ENCODE peak calls at places on chromosomes 6 and 20, in seven cellular contexts. One of them, this sample, is unnamed. For H4K20me1 and H3K9me3, the result is how much of the 10 kb centered on the place peaks cover.

GRCh38 chr6:151327079-151327478 is 64.3 kb downstream of the ZBTB2 start:
- DNase-seq in fibroblast of lung: no peak
- DNase-seq in PC-3: no peak
- DNase-seq in GM23248: no peak
- DNase-seq in HepG2: no peak
- DNase-seq in mammary epithelial cell: no peak
- DNase-seq in PC-9: no peak
- DNase-seq in this sample: no peak

GRCh38 chr6:298233-299049 is 6.2 kb downstream of the DUSP22 start:
- DNase-seq in fibroblast of lung: no peak
- DNase-seq in PC-3: no peak
- DNase-seq in GM23248: no peak
- DNase-seq in HepG2: no peak
- DNase-seq in mammary epithelial cell: no peak
- DNase-seq in PC-9: no peak
- DNase-seq in this sample: no peak

GRCh38 chr20:21102691-21103311 is 3.4 kb downstream of the LINC00237 start:
- DNase-seq in fibroblast of lung: no peak
- DNase-seq in PC-3: no peak
- DNase-seq in GM23248: peak
- DNase-seq in HepG2: no peak
- DNase-seq in mammary epithelial cell: peak
- DNase-seq in PC-9: no peak
- DNase-seq in this sample: no peak

GRCh38 chr6:162014069-162014811 is 713.3 kb downstream of the PRKN start:
- DNase-seq in fibroblast of lung: no peak
- DNase-seq in PC-3: no peak
- DNase-seq in GM23248: no peak
- DNase-seq in HepG2: no peak
- DNase-seq in mammary epithelial cell: no peak
- DNase-seq in PC-9: no peak
- DNase-seq in this sample: no peak

GRCh38 chr20:20603339-20603990 is 109.0 kb downstream of the RALGAPA2 start:
- DNase-seq in fibroblast of lung: no peak
- DNase-seq in PC-3: no peak
- DNase-seq in GM23248: no peak
- DNase-seq in HepG2: no peak
- DNase-seq in mammary epithelial cell: peak
- DNase-seq in PC-9: no peak
- DNase-seq in this sample: no peak

GRCh38 chr6:154878866-154879491 is 116.1 kb upstream of the TIAM2 start:
- DNase-seq in fibroblast of lung: peak
- DNase-seq in PC-3: peak
- DNase-seq in GM23248: peak
- DNase-seq in HepG2: no peak
- DNase-seq in mammary epithelial cell: peak
- DNase-seq in PC-9: no peak
- DNase-seq in this sample: no peak

GRCh38 chr6:90497411-90497810 is 89.5 kb downstream of the MAP3K7 start:
- DNase-seq in fibroblast of lung: no peak
- DNase-seq in PC-3: peak
- DNase-seq in GM23248: no peak
- DNase-seq in HepG2: peak
- DNase-seq in mammary epithelial cell: no peak
- DNase-seq in PC-9: no peak
- DNase-seq in this sample: no peak

GRCh38 chr20:11529046-11529445 is 388.6 kb upstream of the BTBD3 start:
- DNase-seq in fibroblast of lung: no peak
- DNase-seq in PC-3: no peak
- DNase-seq in GM23248: no peak
- DNase-seq in HepG2: no peak
- DNase-seq in mammary epithelial cell: peak
- DNase-seq in PC-9: no peak
- DNase-seq in this sample: no peak

GRCh38 chr6:56866917-56867522 is 87.9 kb upstream of the BEND6 start:
- DNase-seq in fibroblast of lung: peak
- DNase-seq in PC-3: peak
- DNase-seq in GM23248: peak
- DNase-seq in HepG2: no peak
- DNase-seq in mammary epithelial cell: peak
- DNase-seq in PC-9: peak
- DNase-seq in this sample: no peak

GRCh38 chr20:1827974-1828785 is 67.0 kb upstream of the SIRPA start:
- DNase-seq in fibroblast of lung: no peak
- DNase-seq in PC-3: peak
- DNase-seq in GM23248: peak
- DNase-seq in HepG2: peak
- DNase-seq in mammary epithelial cell: peak
- DNase-seq in PC-9: peak
- DNase-seq in this sample: no peak

GRCh38 chr20:63138855-63139341 is 77.0 kb downstream of the YTHDF1 start:
- DNase-seq in fibroblast of lung: no peak
- DNase-seq in PC-3: peak
- DNase-seq in GM23248: no peak
- DNase-seq in HepG2: no peak
- DNase-seq in mammary epithelial cell: peak
- DNase-seq in PC-9: no peak
- DNase-seq in this sample: peak
- TF ChIP-seq EZH2 in fibroblast of lung: no peak
- TF ChIP-seq EZH2 in PC-3: no peak
- TF ChIP-seq EZH2 in GM23248: no peak
- TF ChIP-seq EZH2 in HepG2: no peak
- TF ChIP-seq EZH2 in mammary epithelial cell: no peak
- TF ChIP-seq EZH2 in PC-9: no peak
- TF ChIP-seq EZH2 in this sample: no peak

DNA sequence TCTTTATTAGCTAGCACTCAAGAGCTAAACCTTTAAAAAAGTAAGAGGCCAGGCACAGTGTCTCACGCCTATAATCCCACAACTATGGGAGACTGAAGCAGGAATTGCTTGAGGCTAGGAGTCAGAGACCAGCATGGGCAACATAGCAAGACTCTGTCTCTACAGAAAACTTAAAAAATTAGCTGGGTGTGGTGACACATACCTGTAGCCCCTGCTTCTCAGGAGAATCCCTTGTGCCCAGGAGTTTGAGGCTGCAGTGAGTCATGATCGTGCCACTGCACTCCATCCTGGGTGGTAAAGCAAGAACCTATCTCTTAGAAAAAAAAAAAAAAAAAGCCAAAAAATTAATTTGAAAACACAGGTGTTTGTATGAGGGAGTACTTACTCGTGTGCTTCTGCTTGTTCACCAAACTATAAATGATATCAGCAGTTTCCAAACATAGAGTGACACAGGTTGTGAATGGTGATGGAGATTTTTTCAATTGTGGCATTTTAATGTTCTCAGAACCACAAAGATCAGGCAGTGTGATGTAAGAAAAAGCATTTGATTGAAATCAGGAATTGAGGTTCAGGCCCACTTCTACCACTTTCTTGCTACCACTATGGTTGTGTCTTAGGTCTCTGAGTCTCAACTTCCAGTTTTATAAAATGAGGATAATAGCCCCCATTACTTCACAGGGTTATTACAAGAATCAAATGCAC is 104.9 kb downstream of the FOXO3 start:
- DNase-seq in fibroblast of lung: no peak
- DNase-seq in PC-3: peak
- DNase-seq in GM23248: no peak
- DNase-seq in HepG2: no peak
- DNase-seq in mammary epithelial cell: peak
- DNase-seq in PC-9: no peak
- DNase-seq in this sample: no peak
- H4K20me1 ChIP-seq in fibroblast of lung: under half
- H4K20me1 ChIP-seq in PC-3: under half
- H4K20me1 ChIP-seq in GM23248: under half
- H4K20me1 ChIP-seq in HepG2: under half
- H4K20me1 ChIP-seq in mammary epithelial cell: under half
- H4K20me1 ChIP-seq in PC-9: half or more
- H4K20me1 ChIP-seq in this sample: half or more

GRCh38 chr6:92820531-92820930 is 598.8 kb downstream of the EPHA7 start:
- DNase-seq in fibroblast of lung: no peak
- DNase-seq in PC-3: no peak
- DNase-seq in GM23248: no peak
- DNase-seq in HepG2: no peak
- DNase-seq in mammary epithelial cell: no peak
- DNase-seq in PC-9: no peak
- DNase-seq in this sample: no peak
- H3K9me3 ChIP-seq in fibroblast of lung: under half
- H3K9me3 ChIP-seq in PC-3: under half
- H3K9me3 ChIP-seq in GM23248: under half
- H3K9me3 ChIP-seq in HepG2: under half
- H3K9me3 ChIP-seq in mammary epithelial cell: under half
- H3K9me3 ChIP-seq in PC-9: under half
- H3K9me3 ChIP-seq in this sample: under half

GRCh38 chr6:77463881-77464867 is 883 bp upstream of the HTR1B start:
- DNase-seq in fibroblast of lung: no peak
- DNase-seq in PC-3: no peak
- DNase-seq in GM23248: no peak
- DNase-seq in HepG2: no peak
- DNase-seq in mammary epithelial cell: no peak
- DNase-seq in PC-9: no peak
- DNase-seq in this sample: no peak

GRCh38 chr6:77463308-77463880 is at the start of gene HTR1B:
- DNase-seq in fibroblast of lung: no peak
- DNase-seq in PC-3: no peak
- DNase-seq in GM23248: peak
- DNase-seq in HepG2: no peak
- DNase-seq in mammary epithelial cell: peak
- DNase-seq in PC-9: no peak
- DNase-seq in this sample: peak

GRCh38 chr6:77461796-77462195 is 1.5 kb downstream of the HTR1B start:
- DNase-seq in fibroblast of lung: no peak
- DNase-seq in PC-3: no peak
- DNase-seq in GM23248: no peak
- DNase-seq in HepG2: no peak
- DNase-seq in mammary epithelial cell: no peak
- DNase-seq in PC-9: no peak
- DNase-seq in this sample: no peak

GRCh38 chr6:77466055-77467028 is 3.1 kb upstream of the HTR1B start:
- DNase-seq in fibroblast of lung: peak
- DNase-seq in PC-3: peak
- DNase-seq in GM23248: peak
- DNase-seq in HepG2: peak
- DNase-seq in mammary epithelial cell: peak
- DNase-seq in PC-9: no peak
- DNase-seq in this sample: peak

DNA sequence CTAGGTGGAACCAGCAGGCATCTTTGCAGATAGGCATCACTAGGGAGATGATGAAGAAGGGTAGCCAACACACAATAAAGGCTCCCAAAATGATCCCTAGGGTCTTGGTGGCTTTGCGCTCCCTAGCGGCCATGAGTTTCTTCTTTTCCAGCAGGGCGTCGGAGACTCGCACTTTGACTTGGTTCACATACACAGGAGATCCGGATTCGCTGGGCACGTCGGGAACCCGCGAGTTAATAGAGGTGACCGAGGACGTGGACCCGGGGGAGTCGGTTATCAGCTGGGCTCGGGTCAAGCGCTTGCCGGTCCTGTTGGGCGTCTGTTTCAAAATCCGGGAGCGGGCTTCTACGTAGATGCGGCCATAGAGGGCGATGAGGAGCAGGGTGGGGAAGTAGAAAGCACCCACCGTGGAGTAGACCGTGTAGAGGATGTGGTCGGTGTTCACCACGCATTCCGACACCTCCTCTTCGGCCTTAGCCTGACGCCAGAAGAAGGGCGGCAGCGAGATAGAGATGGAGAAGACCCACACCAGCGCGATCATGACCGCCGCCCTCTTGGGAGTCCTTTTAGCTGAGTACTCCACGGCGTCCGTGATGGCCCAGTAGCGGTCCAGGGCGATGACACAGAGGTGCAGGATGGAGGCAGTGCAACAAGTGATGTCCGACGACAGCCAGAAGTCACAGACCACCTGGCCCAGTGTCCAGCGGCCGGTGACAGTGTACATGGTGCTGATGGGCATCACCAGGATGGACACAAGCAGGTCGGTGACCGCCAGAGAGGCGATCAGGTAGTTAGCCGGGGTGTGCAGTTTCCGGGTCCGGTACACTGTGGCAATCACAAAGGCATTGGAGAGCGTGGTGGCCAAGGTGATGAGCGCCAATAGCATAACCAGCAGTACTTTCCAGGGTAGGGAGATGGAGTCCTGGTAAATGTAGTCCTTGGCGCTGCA is 658 bp downstream of the HTR1B start:
- DNase-seq in fibroblast of lung: no peak
- DNase-seq in PC-3: no peak
- DNase-seq in GM23248: no peak
- DNase-seq in HepG2: no peak
- DNase-seq in mammary epithelial cell: no peak
- DNase-seq in PC-9: no peak
- DNase-seq in this sample: peak
- TF ChIP-seq EZH2 in fibroblast of lung: peak
- TF ChIP-seq EZH2 in PC-3: no peak
- TF ChIP-seq EZH2 in GM23248: no peak
- TF ChIP-seq EZH2 in HepG2: no peak
- TF ChIP-seq EZH2 in mammary epithelial cell: no peak
- TF ChIP-seq EZH2 in PC-9: no peak
- TF ChIP-seq EZH2 in this sample: peak

DNA sequence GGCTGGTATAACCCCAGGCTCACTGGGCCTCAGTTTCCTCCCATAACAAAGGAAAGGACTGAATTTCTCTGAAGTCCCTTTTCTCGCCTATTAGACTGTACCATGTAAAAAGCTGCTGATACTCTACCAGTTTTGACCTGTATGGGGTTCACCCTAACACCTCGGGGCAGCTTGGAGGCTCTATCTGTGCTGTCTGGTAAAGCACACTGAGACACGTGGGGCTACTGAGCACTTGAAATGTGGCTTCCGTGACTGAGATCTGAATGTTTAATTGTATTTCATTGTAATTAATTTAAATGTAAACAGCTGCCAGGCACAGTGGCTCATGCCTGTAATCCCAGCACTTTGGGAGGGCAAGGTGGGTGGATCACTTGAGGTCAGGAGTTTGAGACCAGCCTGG is 24.0 kb downstream of the BMP7 start:
- DNase-seq in fibroblast of lung: no peak
- DNase-seq in PC-3: no peak
- DNase-seq in GM23248: no peak
- DNase-seq in HepG2: no peak
- DNase-seq in mammary epithelial cell: no peak
- DNase-seq in PC-9: no peak
- DNase-seq in this sample: no peak
- H4K20me1 ChIP-seq in fibroblast of lung: under half
- H4K20me1 ChIP-seq in PC-3: under half
- H4K20me1 ChIP-seq in GM23248: under half
- H4K20me1 ChIP-seq in HepG2: under half
- H4K20me1 ChIP-seq in mammary epithelial cell: under half
- H4K20me1 ChIP-seq in PC-9: under half
- H4K20me1 ChIP-seq in this sample: under half